ENCODE peak calls at places on chromosomes 5 and 9, in four cellular contexts. Z, Q, M and I are unnamed samples.

GRCh38 chr9:69086769-69087168 is 51.2 kb downstream of the FXN start:
- DNase-seq in Q (peak), Z (no peak), M (no peak), I (no peak)

GRCh38 chr5:172283862-172284274 is 304 bp upstream of the UBTD2 start:
- DNase-seq in M (no peak), Q (peak), Z (no peak), I (peak)

GRCh38 chr9:111482656-111483418 is 1.3 kb downstream of the ECPAS start:
- DNase-seq in Z (peak), Q (peak), M (no peak), I (peak)

GRCh38 chr9:72383978-72384709 is 19.1 kb upstream of the ZFAND5 start:
- DNase-seq in Q (no peak), M (no peak), Z (no peak), I (no peak)

GRCh38 chr9:129703667-129704355 is 38.4 kb downstream of the PRRX2 start:
- DNase-seq in Z (no peak), Q (no peak), M (no peak), I (no peak)

GRCh38 chr5:33890633-33891032 is 1.2 kb downstream of the ADAMTS12 start:
- DNase-seq in M (no peak), Q (no peak), Z (no peak), I (no peak)

GRCh38 chr9:106862115-106862945 is 636 bp upstream of the ZNF462 start:
- DNase-seq in M (no peak), Q (no peak), Z (peak), I (no peak)

GRCh38 chr5:73591102-73591695 is 25.7 kb downstream of the UTP15 start:
- DNase-seq in Z (peak), Q (peak), M (peak), I (peak)

GRCh38 chr9:131237931-131238401 is 38.3 kb downstream of the FAM78A start:
- DNase-seq in M (peak), Z (peak), Q (no peak), I (peak)

GRCh38 chr9:112631313-112631712 is 86.6 kb downstream of the INIP start:
- DNase-seq in M (no peak), Z (no peak), Q (no peak), I (no peak)

GRCh38 chr5:158463971-158464370 is 605.0 kb upstream of the CLINT1 start:
- DNase-seq in M (no peak), Q (peak), Z (no peak), I (no peak)

GRCh38 chr5:43636076-43636475 is 33.1 kb downstream of the NNT start:
- DNase-seq in M (no peak), Z (no peak), Q (no peak), I (no peak)

GRCh38 chr5:126487596-126487995 is 64.4 kb downstream of the GRAMD2B start:
- DNase-seq in Q (no peak), M (no peak), Z (no peak), I (no peak)

GRCh38 chr9:20048985-20049384 is 260.1 kb upstream of the SLC24A2 start:
- DNase-seq in M (no peak), Q (no peak), Z (no peak), I (no peak)

GRCh38 chr5:158277276-158277675 is 418.3 kb upstream of the CLINT1 start:
- DNase-seq in M (no peak), Q (no peak), Z (no peak), I (no peak)

GRCh38 chr9:110048976-110049698 is 158.8 kb downstream of the C9orf152 start:
- DNase-seq in M (no peak), Q (no peak), Z (peak), I (no peak)

GRCh38 chr9:24041294-24041693 is 215.3 kb upstream of the ELAVL2 start:
- DNase-seq in M (no peak), Z (no peak), Q (no peak), I (no peak)

GRCh38 chr5:72272393-72272792 is 47.6 kb downstream of the MRPS27 start:
- DNase-seq in Z (no peak), M (no peak), Q (no peak), I (no peak)

GRCh38 chr9:109705515-109705914 is 74.5 kb upstream of the PALM2AKAP2 start:
- DNase-seq in Q (peak), M (no peak), Z (no peak), I (no peak)

GRCh38 chr9:98607787-98608186 is 100.9 kb downstream of the GABBR2 start:
- DNase-seq in M (no peak), Z (no peak), Q (no peak), I (no peak)

GRCh38 chr9:137878146-137878941 is 762 bp downstream of the CACNA1B start:
- DNase-seq in M (no peak), Q (no peak), Z (peak), I (peak)

GRCh38 chr9:108838017-108838416 is 17.8 kb downstream of the ACTL7B start:
- DNase-seq in M (no peak), Q (peak), Z (no peak), I (no peak)

GRCh38 chr9:126805546-126806262 is 864 bp downstream of the ZBTB43 start:
- DNase-seq in Z (no peak), Q (peak), M (peak), I (peak)

GRCh38 chr9:116383133-116383532 is 229.5 kb downstream of the PAPPA start:
- DNase-seq in Q (no peak), Z (no peak), M (no peak), I (no peak)

GRCh38 chr9:35306281-35306680 is 144.5 kb downstream of the UNC13B start:
- DNase-seq in M (no peak), Q (no peak), Z (no peak), I (no peak)

GRCh38 chr9:137611623-137612609 is 6.4 kb downstream of the ARRDC1 start:
- DNase-seq in Z (no peak), M (no peak), Q (peak), I (peak)

GRCh38 chr9:83238871-83239624 is 176.1 kb upstream of the RASEF start:
- DNase-seq in M (no peak), Z (no peak), Q (peak), I (no peak)

GRCh38 chr9:33082538-33083326 is 6.3 kb upstream of the SMU1 start:
- DNase-seq in M (no peak), Z (no peak), Q (no peak), I (no peak)

GRCh38 chr5:34970552-34970951 is 41.2 kb downstream of the DNAJC21 start:
- DNase-seq in M (no peak), Q (no peak), Z (no peak), I (no peak)

GRCh38 chr9:136083558-136084190 is 11.4 kb downstream of the NACC2 start:
- DNase-seq in Q (no peak), Z (no peak), M (no peak), I (no peak)

GRCh38 chr5:149141957-149142851 is 911 bp downstream of the ABLIM3 start:
- DNase-seq in M (no peak), Q (no peak), Z (no peak), I (no peak)

GRCh38 chr5:163533229-163533628 is 27.8 kb downstream of the MAT2B start:
- DNase-seq in M (no peak), Z (no peak), Q (no peak), I (no peak)

GRCh38 chr5:149060325-149060724 is 2.5 kb downstream of the SH3TC2 start:
- DNase-seq in M (no peak), Z (no peak), Q (peak), I (peak)

GRCh38 chr5:137510671-137511070 is 11.5 kb upstream of the SPOCK1 start:
- DNase-seq in Q (no peak), Z (no peak), M (no peak), I (no peak)

GRCh38 chr5:171433952-171434676 is 14.7 kb downstream of the FGF18 start:
- DNase-seq in M (no peak), Z (no peak), Q (no peak), I (no peak)

GRCh38 chr9:3768698-3769458 is 243.1 kb upstream of the RFX3 start:
- DNase-seq in Z (no peak), Q (no peak), M (no peak), I (no peak)
- TF ChIP-seq MAX in Z (no peak), Q (no peak), M (no peak), I (no peak)

GRCh38 chr9:115030006-115030405 is 88.0 kb downstream of the TNC start:
- DNase-seq in M (no peak), Q (no peak), Z (no peak), I (no peak)

GRCh38 chr9:115024925-115025535 is 92.9 kb downstream of the TNC start:
- DNase-seq in Q (no peak), Z (no peak), M (no peak), I (no peak)

GRCh38 chr9:115022760-115023434 is 92.5 kb upstream of the TNFSF8 start:
- DNase-seq in Z (no peak), Q (no peak), M (no peak), I (no peak)

DNA sequence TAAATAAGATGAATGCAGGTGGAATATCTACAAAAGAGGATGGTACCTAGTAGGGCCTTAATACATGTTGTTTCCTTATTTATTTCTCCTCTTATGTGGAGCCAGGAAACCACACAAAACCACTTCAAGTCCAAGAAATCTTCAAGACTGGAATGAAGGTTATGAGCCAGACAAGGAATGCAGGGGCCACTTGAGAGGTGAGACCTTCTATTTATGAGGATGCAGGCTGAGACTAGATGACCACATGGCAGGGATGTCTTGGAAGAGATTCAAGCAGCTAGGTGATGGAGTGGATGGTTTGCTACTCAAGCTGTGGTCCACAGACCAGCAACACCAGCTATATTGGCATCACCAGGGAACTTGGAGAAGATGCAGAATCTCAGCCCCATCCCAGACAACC is 92.2 kb downstream of the TNC start:
- DNase-seq in Z (no peak), M (no peak), Q (no peak), I (no peak)
- TF ChIP-seq BRCA1 in Z (no peak), M (no peak), Q (no peak), I (no peak)

GRCh38 chr5:135087950-135088349 is 53.9 kb upstream of the PITX1 start:
- DNase-seq in M (no peak), Q (no peak), Z (no peak), I (no peak)

GRCh38 chr5:135081240-135081639 is 47.2 kb upstream of the PITX1 start:
- DNase-seq in Z (no peak), M (no peak), Q (no peak), I (no peak)

GRCh38 chr5:135085936-135086235 is 51.9 kb upstream of the PITX1 start:
- DNase-seq in M (no peak), Z (no peak), Q (no peak), I (no peak)

GRCh38 chr5:135086326-135086725 is 52.3 kb upstream of the PITX1 start:
- DNase-seq in Q (no peak), Z (no peak), M (no peak), I (no peak)

GRCh38 chr5:135085133-135085935 is 51.3 kb upstream of the PITX1 start:
- DNase-seq in Z (no peak), M (no peak), Q (no peak), I (no peak)
- TF ChIP-seq MAX in Z (no peak), M (no peak), Q (no peak), I (no peak)

GRCh38 chr9:123542435-123543225 is 186.6 kb downstream of the CRB2 start:
- DNase-seq in Q (peak), M (no peak), Z (no peak), I (no peak)

GRCh38 chr9:123543492-123543891 is 187.5 kb downstream of the CRB2 start:
- DNase-seq in M (no peak), Z (no peak), Q (no peak), I (no peak)

GRCh38 chr9:123541441-123541840 is 185.4 kb downstream of the CRB2 start:
- DNase-seq in Q (no peak), M (no peak), Z (no peak), I (no peak)

GRCh38 chr9:123548749-123549545 is 192.9 kb downstream of the CRB2 start:
- DNase-seq in Q (no peak), Z (no peak), M (no peak), I (peak)

GRCh38 chr9:123544007-123544827 is 188.2 kb downstream of the CRB2 start:
- DNase-seq in Q (peak), M (no peak), Z (no peak), I (peak)
- TF ChIP-seq BRCA1 in Q (no peak), M (no peak), Z (no peak), I (no peak)

GRCh38 chr5:2755811-2756210 is 4.3 kb upstream of the IRX2 start:
- DNase-seq in M (no peak), Q (no peak), Z (no peak), I (no peak)

GRCh38 chr5:2757563-2758311 is 6.3 kb upstream of the IRX2 start:
- DNase-seq in Q (no peak), M (no peak), Z (peak), I (no peak)

GRCh38 chr5:2755371-2755715 is 3.9 kb upstream of the IRX2 start:
- DNase-seq in Z (no peak), M (no peak), Q (no peak), I (no peak)

GRCh38 chr5:2756764-2757163 is 5.3 kb upstream of the IRX2 start:
- DNase-seq in M (no peak), Q (no peak), Z (no peak), I (no peak)

DNA sequence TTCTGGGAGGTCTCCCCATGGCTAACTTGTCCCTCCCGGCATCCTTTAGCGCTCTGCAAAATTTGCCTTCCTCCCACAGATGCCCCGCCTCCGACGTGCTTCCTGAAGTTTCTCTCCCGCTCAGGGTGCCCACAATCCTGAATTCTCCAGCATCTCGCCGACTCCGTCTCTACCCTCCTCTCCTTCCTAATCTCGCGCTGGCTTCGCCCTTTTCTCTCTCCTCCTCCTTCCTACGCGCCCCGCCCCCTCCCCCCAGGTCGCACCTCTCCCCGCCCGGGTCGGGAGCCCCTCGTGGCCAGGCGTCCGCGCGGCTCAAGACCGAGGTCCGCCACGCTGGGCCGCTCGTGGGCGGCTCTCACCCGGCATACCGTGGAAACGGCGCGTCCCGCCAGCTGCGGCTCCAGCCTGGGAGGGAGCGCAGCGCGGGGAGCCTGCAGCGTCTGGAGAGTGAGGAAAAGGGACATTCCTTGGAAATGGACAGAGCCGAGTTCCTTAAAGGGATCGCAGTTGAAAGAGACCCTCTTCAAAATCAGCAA is 4.8 kb upstream of the IRX2 start:
- DNase-seq in Q (no peak), M (no peak), Z (peak), I (no peak)
- TF ChIP-seq MAX in Q (no peak), M (no peak), Z (peak), I (no peak)

DNA sequence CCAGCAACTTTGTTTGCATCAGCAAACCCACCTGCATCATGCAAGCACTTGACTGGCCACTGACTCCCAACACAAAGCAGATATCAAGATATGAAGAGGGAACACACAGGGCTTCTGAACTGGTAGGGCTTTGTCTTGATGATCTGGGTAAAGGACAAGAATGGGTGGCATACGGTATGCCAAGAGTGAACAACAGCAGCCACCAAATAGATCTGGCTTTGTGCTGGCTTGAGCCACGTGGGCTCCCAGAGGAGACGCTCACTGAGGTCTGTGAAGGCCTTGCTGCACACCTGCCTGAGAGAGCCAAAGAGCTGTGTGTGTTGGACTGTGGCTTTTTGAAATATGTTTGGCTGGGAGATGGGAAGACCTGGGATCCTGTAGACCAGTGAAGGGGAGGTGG is 43.5 kb downstream of the FGF1 start:
- DNase-seq in Z (no peak), M (no peak), Q (no peak), I (no peak)
- TF ChIP-seq BRCA1 in Z (no peak), M (no peak), Q (no peak), I (no peak)